ENCODE peak calls at places on chromosomes 3 and 15, in ten cellular contexts. T is cardiac muscle cell, E is fibroblast of lung, X is HAP-1, N is SJSA1, D is tibial artery, H is ovary, Y is WERI-Rb-1, V is GM23338, F is mesendoderm. K is an unnamed sample. For H3K27me3, the result is how much of the 10 kb centered on the place peaks cover.

GRCh38 chr3:182710557-182711157 is 82.6 kb upstream of the ATP11B start:
- DNase-seq in T (peak), E (peak), X (peak), N (no peak), D (no peak), H (no peak), Y (no peak), V (peak), F (peak), K (no peak)

GRCh38 chr15:38991126-38991525 is 426.5 kb upstream of the RASGRP1 start:
- DNase-seq in T (peak), E (peak), X (no peak), N (no peak), D (peak), H (no peak), Y (peak), V (peak), F (peak), K (no peak)

GRCh38 chr3:144045766-144046165 is 74.1 kb downstream of the DIPK2A start:
- DNase-seq in T (no peak), E (no peak), X (no peak), N (no peak), D (no peak), H (no peak), Y (no peak), V (no peak), F (no peak), K (no peak)

GRCh38 chr15:55703873-55704285 is 39.1 kb downstream of the PRTG start:
- DNase-seq in T (no peak), E (peak), X (peak), N (no peak), D (no peak), H (no peak), Y (no peak), V (no peak), F (no peak), K (no peak)

GRCh38 chr15:48861813-48862431 is 16.0 kb upstream of the EID1 start:
- DNase-seq in T (peak), E (peak), X (peak), N (peak), D (no peak), H (no peak), Y (peak), V (peak), F (peak), K (no peak)

GRCh38 chr3:195245531-195245951 is 25.4 kb downstream of the XXYLT1 start:
- DNase-seq in T (no peak), E (no peak), X (no peak), N (peak), D (no peak), H (peak), Y (no peak), V (no peak), F (no peak), K (no peak)

GRCh38 chr3:115876860-115877646 is 253.7 kb downstream of the GAP43 start:
- DNase-seq in T (no peak), E (peak), X (no peak), N (no peak), D (no peak), H (no peak), Y (no peak), V (no peak), F (peak), K (no peak)

GRCh38 chr15:80159811-80160569 is 7.2 kb downstream of the FAH start:
- DNase-seq in T (no peak), E (peak), X (no peak), N (no peak), D (no peak), H (no peak), Y (no peak), V (no peak), F (no peak), K (no peak)

GRCh38 chr15:94100814-94101213 is 130.5 kb upstream of the MCTP2 start:
- DNase-seq in T (no peak), E (no peak), X (no peak), N (no peak), D (no peak), H (no peak), Y (no peak), V (no peak), F (no peak), K (no peak)

GRCh38 chr3:3635109-3635508 is 164.1 kb upstream of the LRRN1 start:
- DNase-seq in T (no peak), E (no peak), X (no peak), N (no peak), D (no peak), H (no peak), Y (no peak), V (no peak), F (no peak), K (no peak)

GRCh38 chr3:181458857-181459256 is 252.9 kb upstream of the SOX2 start:
- DNase-seq in T (no peak), E (peak), X (peak), N (no peak), D (no peak), H (no peak), Y (no peak), V (no peak), F (no peak), K (no peak)

GRCh38 chr15:94164202-94164807 is 67.1 kb upstream of the MCTP2 start:
- DNase-seq in T (peak), E (peak), X (peak), N (no peak), D (no peak), H (peak), Y (peak), V (peak), F (peak), K (no peak)

GRCh38 chr3:102979682-102980378 is 545.0 kb downstream of the ZPLD1 start:
- DNase-seq in T (no peak), E (peak), X (no peak), N (peak), D (peak), H (peak), Y (no peak), V (no peak), F (no peak), K (peak)

GRCh38 chr15:28955686-28956421 is 70.1 kb downstream of the APBA2 start:
- DNase-seq in T (no peak), E (peak), X (no peak), N (peak), D (no peak), H (no peak), Y (no peak), V (no peak), F (no peak), K (peak)

GRCh38 chr3:194782767-194783404 is 97.2 kb downstream of the FAM43A start:
- DNase-seq in T (no peak), E (no peak), X (no peak), N (peak), D (no peak), H (no peak), Y (no peak), V (no peak), F (no peak), K (no peak)

GRCh38 chr3:174581551-174581950 is 277.6 kb upstream of the NAALADL2 start:
- DNase-seq in T (no peak), E (peak), X (no peak), N (no peak), D (no peak), H (no peak), Y (no peak), V (no peak), F (peak), K (no peak)

GRCh38 chr15:46450810-46451182 is 816.0 kb downstream of the SQOR start:
- DNase-seq in T (no peak), E (no peak), X (no peak), N (no peak), D (no peak), H (no peak), Y (no peak), V (no peak), F (no peak), K (no peak)

GRCh38 chr15:81264072-81264857 is 59.7 kb downstream of the STARD5 start:
- DNase-seq in T (no peak), E (no peak), X (no peak), N (no peak), D (no peak), H (no peak), Y (no peak), V (no peak), F (no peak), K (no peak)

DNA sequence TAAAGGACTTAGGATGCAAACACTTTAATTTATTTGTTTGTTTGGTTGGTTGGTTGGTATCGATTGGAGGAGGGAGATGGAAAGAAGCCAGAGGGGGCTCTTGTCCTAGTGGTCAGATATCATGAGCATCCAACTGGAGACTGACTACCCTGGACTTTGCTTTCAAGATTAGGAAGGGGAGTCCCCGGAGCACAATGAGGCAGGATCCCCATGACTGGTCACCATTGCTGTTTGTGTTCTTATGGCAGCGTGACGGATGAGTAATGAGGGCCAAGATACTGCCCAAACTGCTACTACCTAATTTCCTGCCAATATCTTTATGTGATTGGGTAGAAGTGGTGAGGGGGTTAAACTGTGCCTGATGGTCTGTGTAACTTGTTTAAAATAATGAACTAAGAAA is 354.6 kb upstream of the ROPN1 start:
- DNase-seq in T (no peak), E (no peak), X (no peak), N (no peak), D (no peak), H (no peak), Y (no peak), V (no peak), F (no peak), K (no peak)
- H3K27me3 ChIP-seq in T (under half), E (under half), X (under half), N (under half), D (under half), H (under half), Y (under half), V (under half), F (under half), K (under half)

GRCh38 chr3:138949445-138950005 is 2.5 kb downstream of the FOXL2NB start:
- DNase-seq in T (no peak), E (no peak), X (no peak), N (no peak), D (no peak), H (peak), Y (no peak), V (no peak), F (no peak), K (peak)
- H3K27me3 ChIP-seq in T (half or more), E (half or more), X (under half), N (half or more), D (half or more), H (under half), Y (under half), V (half or more), F (under half), K (under half)

GRCh38 chr15:60822403-60822802 is 343.5 kb upstream of the ICE2 start:
- DNase-seq in T (no peak), E (no peak), X (no peak), N (no peak), D (no peak), H (no peak), Y (no peak), V (no peak), F (no peak), K (no peak)
- H3K27me3 ChIP-seq in T (half or more), E (under half), X (under half), N (under half), D (under half), H (under half), Y (under half), V (under half), F (under half), K (under half)

GRCh38 chr15:60568883-60569495 is 90.0 kb upstream of the ICE2 start:
- DNase-seq in T (no peak), E (no peak), X (no peak), N (no peak), D (no peak), H (no peak), Y (no peak), V (no peak), F (no peak), K (no peak)
- H3K27me3 ChIP-seq in T (under half), E (under half), X (under half), N (under half), D (under half), H (under half), Y (under half), V (under half), F (under half), K (under half)